ENCODE peak calls at places on chromosomes 3 and 15, in eight cellular contexts. F is GOT3, Q is astrocyte of the hippocampus, S is H7, R is T-helper 2 cell, J is HT-29, V is fibroblast of lung, G is NCI-H146. P is an unnamed sample.

GRCh38 chr3:18438586-18438985 is 13.4 kb upstream of the SATB1 start:
- DNase-seq in V (no peak), R (no peak), J (no peak), G (no peak), S (no peak), Q (no peak), F (no peak), P (no peak)

GRCh38 chr15:56978898-56979662 is 60.6 kb downstream of the TCF12 start:
- DNase-seq in F (no peak), J (peak), S (no peak), R (no peak), V (peak), Q (no peak), G (no peak), P (no peak)

GRCh38 chr15:100703032-100703578 is 100.7 kb downstream of the ASB7 start:
- DNase-seq in R (no peak), S (no peak), J (no peak), Q (peak), V (peak), G (no peak), F (no peak), P (no peak)

GRCh38 chr15:100790786-100791265 is 88.8 kb upstream of the ALDH1A3 start:
- DNase-seq in G (no peak), Q (no peak), R (no peak), S (no peak), J (no peak), V (no peak), F (no peak), P (no peak)

GRCh38 chr3:124995460-124995994 is 60.3 kb downstream of the HEG1 start:
- DNase-seq in F (no peak), Q (peak), J (peak), G (peak), V (no peak), R (no peak), S (peak), P (peak)

GRCh38 chr3:147394168-147394941 is 12.0 kb downstream of the ZIC4 start:
- DNase-seq in S (peak), V (no peak), Q (peak), G (no peak), J (no peak), R (no peak), F (no peak), P (no peak)

GRCh38 chr3:113084777-113085176 is 94.0 kb downstream of the GTPBP8 start:
- DNase-seq in G (no peak), F (no peak), J (no peak), R (no peak), S (no peak), V (peak), Q (peak), P (no peak)

GRCh38 chr3:73404450-73404849 is 220.3 kb downstream of the PDZRN3 start:
- DNase-seq in S (no peak), R (no peak), J (no peak), Q (peak), V (peak), F (no peak), G (no peak), P (no peak)

GRCh38 chr3:177463863-177464262 is 266.6 kb upstream of the TBL1XR1 start:
- DNase-seq in F (no peak), R (no peak), G (no peak), V (peak), Q (peak), S (peak), J (no peak), P (no peak)

GRCh38 chr3:64164309-64164708 is 61.0 kb downstream of the PRICKLE2 start:
- DNase-seq in J (no peak), Q (no peak), G (no peak), F (no peak), S (no peak), R (no peak), V (peak), P (no peak)

GRCh38 chr3:23761440-23761896 is 44.3 kb upstream of the UBE2E1 start:
- DNase-seq in R (no peak), G (peak), S (peak), J (peak), Q (peak), F (no peak), V (peak), P (peak)

GRCh38 chr3:58143417-58144055 is 67.2 kb downstream of the DNASE1L3 start:
- DNase-seq in V (no peak), Q (no peak), G (no peak), R (no peak), J (no peak), F (no peak), S (no peak), P (no peak)

GRCh38 chr3:71121429-71122167 is 461.9 kb downstream of the FOXP1 start:
- DNase-seq in Q (peak), J (no peak), G (no peak), F (no peak), S (no peak), V (peak), R (no peak), P (no peak)

GRCh38 chr3:94564247-94564646 is 501.4 kb downstream of the NSUN3 start:
- DNase-seq in J (no peak), G (no peak), S (no peak), V (no peak), Q (no peak), R (no peak), F (no peak), P (no peak)

GRCh38 chr15:50231761-50232160 is 33.8 kb downstream of the HDC start:
- DNase-seq in G (no peak), V (no peak), F (no peak), R (no peak), J (no peak), S (no peak), Q (no peak), P (no peak)

GRCh38 chr3:123312331-123313265 is 110.9 kb downstream of the SEC22A start:
- DNase-seq in G (peak), R (no peak), Q (no peak), F (no peak), V (no peak), J (no peak), S (no peak), P (no peak)

GRCh38 chr3:151319613-151320012 is 3.0 kb upstream of the GPR87 start:
- DNase-seq in V (peak), R (no peak), S (no peak), G (no peak), J (no peak), Q (no peak), F (no peak), P (no peak)

GRCh38 chr3:149968216-149968615 is 2.5 kb downstream of the PFN2 start:
- DNase-seq in S (no peak), F (no peak), Q (peak), G (peak), J (peak), V (peak), R (no peak), P (no peak)

GRCh38 chr3:32384938-32385337 is 6.7 kb upstream of the CMTM7 start:
- DNase-seq in Q (peak), S (no peak), R (no peak), J (no peak), F (no peak), V (peak), G (no peak), P (peak)

GRCh38 chr15:59247364-59247763 is 40.7 kb downstream of the LDHAL6B start:
- DNase-seq in S (peak), F (no peak), R (peak), Q (peak), J (peak), V (peak), G (peak), P (peak)

GRCh38 chr3:176974303-176974702 is 223.0 kb downstream of the TBL1XR1 start:
- DNase-seq in S (no peak), Q (no peak), F (no peak), G (no peak), V (no peak), J (no peak), R (no peak), P (no peak)

GRCh38 chr3:45915518-45916231 is 27.6 kb upstream of the CXCR6 start:
- DNase-seq in Q (peak), G (no peak), R (peak), V (peak), F (peak), J (peak), S (peak), P (peak)

GRCh38 chr3:186990878-186991308 is 60.6 kb downstream of the ST6GAL1 start:
- DNase-seq in R (no peak), F (no peak), Q (peak), J (peak), G (no peak), S (no peak), V (peak), P (peak)

GRCh38 chr3:166837535-166837934 is 542.6 kb downstream of the ZBBX start:
- DNase-seq in F (no peak), Q (peak), G (peak), S (peak), J (peak), R (no peak), V (no peak), P (peak)

GRCh38 chr3:44297255-44297654 is 41.3 kb upstream of the TCAIM start:
- DNase-seq in V (no peak), J (no peak), G (no peak), Q (no peak), R (no peak), F (no peak), S (no peak), P (no peak)

GRCh38 chr3:354433-354832 is 157.9 kb downstream of the CHL1 start:
- DNase-seq in S (peak), F (no peak), Q (peak), G (peak), V (peak), R (no peak), J (peak), P (peak)

GRCh38 chr3:38036906-38037305 is 2.1 kb upstream of the DLEC1 start:
- DNase-seq in G (no peak), V (no peak), R (no peak), J (no peak), F (no peak), Q (no peak), S (no peak), P (no peak)

P was measured in hepatocyte.